ENCODE peak calls at places on chromosomes 3 and 15, in five cellular contexts. X is GM12878, R is Peyer's patch, B is lung, K is IMR-90. U is an unnamed sample.
A peak's percentile ranks its signal among the peaks of the same experiment; 100 is the strongest.

GRCh38 chr3:18445421-18446066 is 20.4 kb upstream of the SATB1 start:
- DNase-seq in K (no peak), B (no peak), R (peak; percentile 83), X (no peak), U (peak; percentile 6)

GRCh38 chr15:51706931-51707608 is 25.8 kb downstream of the SCG3 start:
- DNase-seq in B (no peak), R (no peak), X (no peak), K (no peak), U (no peak)

GRCh38 chr3:81602781-81603180 is 158.7 kb downstream of the GBE1 start:
- DNase-seq in B (no peak), K (peak; percentile 59), X (no peak), R (no peak), U (no peak)

GRCh38 chr15:51829360-51830278 is at the start of gene TMOD3:
- DNase-seq in K (peak; percentile 87), X (peak; percentile 67), B (peak; percentile 95), R (peak; percentile 97), U (peak; percentile 96)

GRCh38 chr15:31102374-31103342 is 1.1 kb upstream of the TRPM1 start:
- DNase-seq in K (no peak), B (no peak), R (no peak), X (no peak), U (no peak)

GRCh38 chr3:5692446-5692845 is 504.9 kb downstream of the EDEM1 start:
- DNase-seq in K (no peak), X (no peak), B (no peak), R (no peak), U (no peak)

GRCh38 chr15:76533060-76533955 is 196.7 kb downstream of the ISL2 start:
- DNase-seq in B (no peak), K (peak; percentile 2), R (no peak), X (no peak), U (no peak)

GRCh38 chr15:41984622-41985021 is 12.3 kb upstream of the EHD4 start:
- DNase-seq in X (no peak), R (peak; percentile 11), B (no peak), K (no peak), U (no peak)

GRCh38 chr3:147394168-147394941 is 12.0 kb downstream of the ZIC4 start:
- DNase-seq in R (no peak), K (no peak), X (no peak), B (no peak), U (no peak)

GRCh38 chr3:53833650-53834049 is 12.6 kb downstream of the CHDH start:
- DNase-seq in X (no peak), B (no peak), K (no peak), R (no peak), U (no peak)

GRCh38 chr3:9916346-9916733 is 558 bp upstream of the IL17RC start:
- DNase-seq in X (no peak), K (peak; percentile 48), B (no peak), R (no peak), U (no peak)

GRCh38 chr3:9914011-9914410 is 2.9 kb upstream of the IL17RC start:
- DNase-seq in X (no peak), R (no peak), B (no peak), K (no peak), U (no peak)

GRCh38 chr3:9913601-9914000 is 3.3 kb upstream of the IL17RC start:
- DNase-seq in K (no peak), X (no peak), R (no peak), B (no peak), U (no peak)

GRCh38 chr3:9915252-9916141 is 1.4 kb upstream of the IL17RC start:
- DNase-seq in X (no peak), R (peak; percentile 79), K (peak; percentile 52), B (peak; percentile 74), U (peak; percentile 35)

GRCh38 chr3:9914559-9915251 is 2.2 kb upstream of the IL17RC start:
- DNase-seq in K (no peak), R (no peak), B (no peak), X (no peak), U (no peak)
- H3K4me3 ChIP-seq in K (no peak overlapping the region), R (peak overlapping the region; percentile 49), B (peak overlapping the region; percentile 42), X (peak overlapping the region; percentile 54), U (peak overlapping the region; percentile 48)

DNA sequence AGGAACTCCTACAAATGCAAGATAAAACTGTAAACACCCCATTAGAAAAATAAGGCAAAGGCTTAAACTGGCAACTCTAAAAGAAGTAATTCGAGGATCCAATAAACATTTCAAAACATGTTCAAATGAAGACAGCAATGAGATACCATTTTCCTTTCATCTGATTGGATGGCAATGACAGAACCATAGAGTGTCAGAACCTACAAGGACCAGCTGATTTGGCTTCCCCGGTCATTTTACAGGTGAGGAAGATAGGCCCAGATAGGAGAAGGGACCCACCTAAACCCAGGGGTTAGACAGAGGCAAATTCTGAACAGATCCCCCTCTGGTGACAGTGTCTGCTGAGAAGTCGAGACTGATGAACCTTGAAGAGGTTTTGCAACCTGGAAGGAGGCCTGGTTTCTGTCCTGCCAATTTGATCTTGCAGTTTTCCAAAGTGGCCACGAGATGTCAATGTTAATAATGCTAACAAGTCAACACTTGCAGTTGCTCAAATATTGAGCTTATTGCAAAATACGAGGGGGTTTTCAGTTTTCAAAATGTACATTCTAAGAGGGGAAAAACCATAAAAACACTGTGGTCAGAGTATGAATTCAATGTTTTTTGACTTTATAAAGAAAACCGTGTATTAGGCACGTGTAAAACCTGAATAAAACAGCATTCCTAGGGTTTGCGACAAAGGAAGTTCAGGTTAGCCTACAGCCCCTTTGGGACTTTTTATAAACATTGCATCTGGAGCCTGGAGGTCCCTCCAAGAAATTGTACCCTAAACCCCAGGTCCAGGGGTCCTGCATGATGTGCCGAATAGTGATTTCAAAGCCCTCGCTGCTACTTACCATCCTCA is 21.5 kb downstream of the CFAP161 start:
- DNase-seq in R (peak; percentile 55), K (peak; percentile 77), B (no peak), X (no peak), U (no peak)
- TF ChIP-seq CTCF in R (peak; percentile 49), K (peak; percentile 80), B (peak; percentile 48), X (peak; percentile 55), U (peak; percentile 57)

GRCh38 chr3:10192953-10193691 is 28.4 kb downstream of the IRAK2 start:
- DNase-seq in B (no peak), K (peak; percentile 96), X (peak; percentile 91), R (peak; percentile 93), U (peak; percentile 74)
- H3K4me3 ChIP-seq in B (no peak overlapping the region), K (no peak overlapping the region), X (no peak overlapping the region), R (no peak overlapping the region), U (no peak overlapping the region)

GRCh38 chr15:80950291-80951078 is 39.1 kb downstream of the MESD start:
- DNase-seq in B (no peak), R (no peak), X (no peak), K (no peak), U (no peak)
- TF ChIP-seq CTCF in B (no peak), R (no peak), X (no peak), K (no peak), U (no peak)

GRCh38 chr3:134029256-134029733 is 430 bp downstream of the SLCO2A1 start:
- DNase-seq in R (no peak), X (no peak), K (peak; percentile 15), B (no peak), U (no peak)
- H3K4me3 ChIP-seq in R (peak overlapping the region; percentile 33), X (no peak overlapping the region), K (peak overlapping the region; percentile 56), B (peak overlapping the region; percentile 64), U (no peak overlapping the region)

DNA sequence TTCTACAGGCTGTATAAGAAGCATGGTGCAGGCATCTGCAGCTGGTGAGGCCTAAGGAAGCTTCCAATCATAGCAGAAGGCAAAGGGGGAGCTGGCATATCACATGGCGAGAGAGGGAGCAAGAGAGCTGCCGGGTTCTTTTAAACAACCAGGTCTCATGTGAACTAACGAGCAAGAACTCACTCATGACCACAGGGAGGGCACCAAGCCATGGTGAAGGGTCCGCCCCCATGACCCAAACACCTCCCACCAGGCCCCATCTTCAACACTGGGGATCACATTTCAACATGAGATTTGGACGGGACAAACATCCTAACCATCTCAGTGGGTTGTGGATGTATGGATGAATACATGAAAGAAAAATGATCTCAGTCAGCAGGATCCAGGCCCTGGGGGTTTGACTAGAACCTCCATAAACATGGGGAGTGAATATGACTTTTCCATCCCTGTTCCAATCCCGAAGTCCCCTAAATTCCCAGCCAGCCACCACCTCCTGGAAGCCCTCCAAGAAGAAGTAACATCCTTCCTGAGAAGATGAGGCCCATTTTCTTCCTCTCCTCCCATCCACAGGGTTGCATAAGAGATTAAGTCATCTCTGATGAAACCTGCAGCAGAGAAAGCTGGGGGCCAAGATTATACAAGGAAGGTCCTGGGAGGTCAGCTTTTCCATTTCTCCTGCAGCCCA is 9.5 kb downstream of the CAV3 start:
- DNase-seq in B (no peak), K (peak; percentile 74), X (no peak), R (no peak), U (no peak)
- TF ChIP-seq CTCF in B (no peak), K (no peak), X (no peak), R (no peak), U (no peak)

GRCh38 chr3:149639093-149639486 is 18.7 kb downstream of the WWTR1 start:
- DNase-seq in X (no peak), R (no peak), B (no peak), K (no peak), U (no peak)

GRCh38 chr3:149635396-149635795 is 22.4 kb downstream of the WWTR1 start:
- DNase-seq in B (no peak), K (no peak), X (no peak), R (no peak), U (no peak)

GRCh38 chr3:149634573-149634972 is 23.3 kb downstream of the WWTR1 start:
- DNase-seq in X (no peak), K (no peak), B (no peak), R (no peak), U (no peak)

GRCh38 chr3:149641011-149641728 is 16.7 kb downstream of the WWTR1 start:
- DNase-seq in R (no peak), B (no peak), X (no peak), K (no peak), U (no peak)

DNA sequence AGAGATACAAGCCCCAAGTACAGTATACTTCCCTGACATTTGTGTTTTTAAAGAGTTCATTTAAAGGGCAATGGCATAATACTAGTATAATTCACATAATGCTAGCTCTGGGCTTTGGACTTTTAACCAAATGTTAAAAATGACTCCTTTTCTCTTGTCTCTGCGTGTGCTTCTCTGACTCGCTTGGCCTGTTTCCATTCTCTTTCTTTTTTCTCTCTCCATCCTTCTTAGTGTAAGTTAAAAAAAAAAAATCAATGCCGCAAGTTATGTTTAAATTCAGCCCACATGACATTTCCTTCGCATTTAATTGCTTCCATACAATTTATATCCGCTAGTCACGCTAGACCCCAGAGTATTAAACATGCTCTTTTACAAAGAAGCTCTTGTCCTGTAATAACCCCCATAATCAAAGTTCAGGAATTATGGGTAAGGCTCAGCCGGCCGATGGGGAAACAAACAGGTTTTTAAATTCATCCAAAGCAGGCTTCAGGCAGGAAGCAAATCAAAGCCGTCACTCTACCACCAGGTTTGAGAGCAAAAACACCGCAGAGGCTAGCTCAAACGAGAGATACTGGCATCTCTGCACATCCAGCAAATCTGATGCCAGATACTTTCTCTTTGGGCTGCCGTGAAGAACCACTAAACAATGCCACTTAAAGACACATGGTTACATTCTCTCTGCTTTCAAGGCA is 19.3 kb downstream of the WWTR1 start:
- DNase-seq in K (peak; percentile 88), X (no peak), R (no peak), B (no peak), U (no peak)
- H3K4me3 ChIP-seq in K (peak overlapping the region; percentile 35), X (no peak overlapping the region), R (no peak overlapping the region), B (no peak overlapping the region), U (no peak overlapping the region)

U was measured in GM06990.